ENCODE peak calls at places on chromosome X, in four cellular contexts. Y is AG10803, R is HFFc6, J is adrenal gland. Q is an unnamed sample.

GRCh38 chrX:107773206-107773605 is 2.4 kb downstream of the TSC22D3 start:
- DNase-seq in J (peak; percentile 60), Y (no peak), R (no peak), Q (no peak)

GRCh38 chrX:151754042-151754419 is 19.5 kb downstream of the CNGA2 start:
- DNase-seq in Y (peak; percentile 82), R (peak; percentile 61), J (peak; percentile 54), Q (no peak)

GRCh38 chrX:104254442-104255115 is at the start of gene ESX1:
- DNase-seq in Y (peak; percentile 0), R (no peak), J (no peak), Q (no peak)

GRCh38 chrX:1294301-1295067 is 25.9 kb downstream of the CSF2RA start:
- DNase-seq in J (no peak), R (no peak), Y (no peak), Q (no peak)

GRCh38 chrX:19174401-19175025 is 52.2 kb upstream of the ADGRG2 start:
- DNase-seq in R (peak; percentile 3), J (no peak), Y (peak; percentile 33), Q (no peak)

GRCh38 chrX:150429577-150429976 is 66.5 kb downstream of the MAMLD1 start:
- DNase-seq in Y (peak; percentile 84), R (peak; percentile 47), J (no peak), Q (no peak)

GRCh38 chrX:154718607-154719006 is 32.3 kb downstream of the GAB3 start:
- DNase-seq in Y (no peak), J (no peak), R (no peak), Q (no peak)

GRCh38 chrX:13194291-13195103 is 125.4 kb downstream of the ATXN3L start:
- DNase-seq in R (no peak), J (no peak), Y (peak; percentile 17), Q (no peak)

GRCh38 chrX:72052415-72053090 is 79.2 kb downstream of the RTL5 start:
- DNase-seq in J (no peak), Y (peak; percentile 16), R (no peak), Q (no peak)

GRCh38 chrX:153973127-153974002 is 811 bp downstream of the TMEM187 start:
- DNase-seq in R (no peak), Y (no peak), J (no peak), Q (no peak)

GRCh38 chrX:40260123-40260751 is 162.5 kb upstream of the BCOR start:
- DNase-seq in R (no peak), J (peak; percentile 62), Y (peak; percentile 70), Q (no peak)

GRCh38 chrX:20001615-20002014 is 10.8 kb upstream of the BCLAF3 start:
- DNase-seq in J (no peak), Y (no peak), R (no peak), Q (no peak)

GRCh38 chrX:154082396-154083133 is 15.0 kb downstream of the MECP2 start:
- DNase-seq in R (peak; percentile 62), J (no peak), Y (peak; percentile 78), Q (no peak)

GRCh38 chrX:11188664-11189063 is 77.5 kb downstream of the HCCS start:
- DNase-seq in Y (peak; percentile 73), R (peak; percentile 70), J (no peak), Q (no peak)

GRCh38 chrX:72294497-72294896 is 11.2 kb downstream of the CITED1 start:
- DNase-seq in J (no peak), Y (no peak), R (no peak), Q (no peak)

GRCh38 chrX:132452911-132453550 is 35.8 kb downstream of the MBNL3 start:
- DNase-seq in R (no peak), Y (no peak), J (no peak), Q (no peak)

GRCh38 chrX:121122332-121122731 is 74.9 kb downstream of the GLUD2 start:
- DNase-seq in J (no peak), R (no peak), Y (no peak), Q (no peak)

GRCh38 chrX:70478521-70478920 is 33.9 kb downstream of the DLG3 start:
- DNase-seq in R (no peak), J (no peak), Y (no peak), Q (no peak)

GRCh38 chrX:153853902-153854267 is 23.5 kb upstream of the PDZD4 start:
- DNase-seq in Y (no peak), R (no peak), J (no peak), Q (no peak)

GRCh38 chrX:144801786-144802185 is 445.5 kb upstream of the SPANXN1 start:
- DNase-seq in R (no peak), J (no peak), Y (peak; percentile 2), Q (no peak)

GRCh38 chrX:40468033-40468979 is 112.5 kb upstream of the ATP6AP2 start:
- DNase-seq in Y (peak; percentile 64), J (peak; percentile 83), R (peak; percentile 18), Q (no peak)

GRCh38 chrX:14506866-14507265 is 22.5 kb upstream of the GLRA2 start:
- DNase-seq in R (no peak), J (no peak), Y (no peak), Q (no peak)
- TF ChIP-seq CTCF in R (no peak), J (no peak), Y (no peak), Q (no peak)

GRCh38 chrX:47958943-47959342 is 44.8 kb downstream of the ZNF182 start:
- DNase-seq in Y (no peak), J (no peak), R (no peak), Q (no peak)
- TF ChIP-seq CTCF in Y (peak; percentile 23), J (no peak), R (peak; percentile 28), Q (no peak)

GRCh38 chrX:24189490-24189889 is 40.0 kb downstream of the ZFX start:
- DNase-seq in Y (no peak), R (no peak), J (no peak), Q (no peak)

GRCh38 chrX:24186986-24187385 is 37.5 kb downstream of the ZFX start:
- DNase-seq in Y (no peak), R (no peak), J (no peak), Q (no peak)

GRCh38 chrX:24196509-24196908 is 47.0 kb downstream of the ZFX start:
- DNase-seq in Y (no peak), R (no peak), J (no peak), Q (no peak)

GRCh38 chrX:24186483-24186882 is 37.0 kb downstream of the ZFX start:
- DNase-seq in Y (no peak), J (no peak), R (no peak), Q (no peak)

DNA sequence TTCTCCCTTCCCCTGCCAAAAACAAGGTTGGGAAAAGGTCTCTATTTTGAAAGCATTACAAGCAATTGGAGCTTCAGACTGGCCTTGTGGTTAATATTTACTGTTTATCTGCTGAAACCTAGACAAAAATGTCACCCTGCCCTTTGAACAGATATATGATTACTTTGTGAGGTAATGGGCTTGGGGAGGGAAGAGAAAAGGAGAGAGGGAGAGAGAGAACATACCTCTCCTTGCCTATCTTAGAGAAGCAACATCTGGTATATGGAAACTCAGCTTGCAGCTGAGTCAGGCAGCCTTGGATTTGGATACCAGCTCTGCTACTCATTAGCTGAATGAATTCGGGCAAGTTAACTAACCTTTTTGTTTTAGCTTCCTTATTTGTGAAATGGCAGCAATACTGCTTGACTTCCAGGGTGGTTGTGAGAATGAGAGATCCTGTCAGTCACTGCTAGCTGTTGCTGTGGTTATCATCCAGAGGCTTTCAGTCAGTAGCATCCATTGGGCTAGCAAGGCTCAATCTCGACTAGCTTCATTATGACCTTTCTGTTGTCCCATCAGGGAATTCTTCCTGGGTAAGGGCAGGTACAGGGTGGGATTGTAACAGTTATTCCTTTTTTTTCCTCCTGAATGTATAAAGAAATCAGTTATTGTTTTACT is 41.1 kb downstream of the ZFX start:
- DNase-seq in J (no peak), Y (peak; percentile 60), R (peak; percentile 30), Q (no peak)
- TF ChIP-seq CTCF in J (no peak), Y (no peak), R (no peak), Q (no peak)

GRCh38 chrX:135403374-135403773 is 18.4 kb upstream of the SMIM10L2A start:
- DNase-seq in J (no peak), R (no peak), Y (no peak), Q (no peak)
- TF ChIP-seq CTCF in J (no peak), R (no peak), Y (no peak), Q (no peak)

GRCh38 chrX:8323356-8323755 is 141.3 kb upstream of the VCX3B start:
- DNase-seq in Y (no peak), J (no peak), R (no peak), Q (no peak)
- TF ChIP-seq CTCF in Y (no peak), J (no peak), R (no peak), Q (no peak)

GRCh38 chrX:136269921-136270320 is 18.7 kb upstream of the MAP7D3 start:
- DNase-seq in R (no peak), Y (no peak), J (no peak), Q (no peak)
- TF ChIP-seq CTCF in R (no peak), Y (no peak), J (no peak), Q (no peak)

DNA sequence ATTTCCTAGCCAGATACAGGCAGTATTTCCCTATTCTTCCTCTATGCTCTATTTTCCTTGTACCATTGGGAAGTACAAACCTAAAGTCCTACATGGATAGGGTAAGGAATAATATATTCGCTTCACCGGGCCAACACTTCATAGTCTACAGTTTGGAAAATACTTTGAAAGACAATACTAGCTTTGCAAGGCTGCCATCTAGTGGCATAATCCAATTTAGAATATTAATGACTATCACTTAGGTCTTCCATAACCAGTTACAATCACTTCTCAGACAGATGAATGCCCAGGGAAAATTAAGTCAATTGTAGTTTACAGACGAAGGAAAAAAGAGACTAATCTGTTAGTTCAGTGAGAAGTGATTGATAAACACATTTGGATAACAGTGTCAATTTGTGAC is 141.0 kb upstream of the FAM47C start:
- DNase-seq in Y (peak; percentile 9), R (peak; percentile 9), J (no peak), Q (no peak)
- TF ChIP-seq CTCF in Y (peak; percentile 50), R (peak; percentile 73), J (peak; percentile 38), Q (no peak)

GRCh38 chrX:148741441-148741840 is 241.0 kb downstream of the AFF2 start:
- DNase-seq in Y (no peak), R (no peak), J (no peak), Q (no peak)
- TF ChIP-seq CTCF in Y (no peak), R (no peak), J (no peak), Q (no peak)

GRCh38 chrX:8820910-8821527 is 19.8 kb upstream of the FAM9A start:
- DNase-seq in R (no peak), J (no peak), Y (peak; percentile 8), Q (no peak)
- TF ChIP-seq CTCF in R (peak; percentile 29), J (no peak), Y (no peak), Q (no peak)